ENCODE peak calls at places on chromosomes 16 and 17, in five cellular contexts. H, M, Q, U and B are unnamed samples.

GRCh38 chr16:69701452-69701851 is 24.9 kb downstream of the NQO1 start:
- ATAC-seq in H (no peak), M (no peak), Q (no peak), U (no peak), B (no peak)

GRCh38 chr17:8649157-8650118 is 18.9 kb upstream of the MYH10 start:
- ATAC-seq in H (no peak), M (peak), Q (no peak), U (no peak), B (peak)

GRCh38 chr17:32104158-32104557 is 38.1 kb upstream of the RHOT1 start:
- ATAC-seq in H (no peak), M (no peak), Q (no peak), U (no peak), B (no peak)

GRCh38 chr17:29077320-29077719 is 34.4 kb downstream of the PIPOX start:
- ATAC-seq in H (no peak), M (no peak), Q (no peak), U (no peak), B (no peak)

GRCh38 chr16:88686062-88686438 is 257 bp downstream of the SNAI3 start:
- ATAC-seq in H (peak), M (peak), Q (peak), U (peak), B (peak)

GRCh38 chr16:88077328-88078108 is 126.3 kb downstream of the BANP start:
- ATAC-seq in H (no peak), M (no peak), Q (no peak), U (no peak), B (no peak)

GRCh38 chr17:17830740-17831207 is 6.0 kb downstream of the SREBF1 start:
- ATAC-seq in H (no peak), M (no peak), Q (peak), U (no peak), B (no peak)

GRCh38 chr16:56336071-56336688 is 89.2 kb downstream of the AMFR start:
- ATAC-seq in H (no peak), M (no peak), Q (no peak), U (no peak), B (no peak)

GRCh38 chr16:17578921-17579876 is 108.4 kb upstream of the XYLT1 start:
- ATAC-seq in H (peak), M (peak), Q (peak), U (peak), B (peak)

DNA sequence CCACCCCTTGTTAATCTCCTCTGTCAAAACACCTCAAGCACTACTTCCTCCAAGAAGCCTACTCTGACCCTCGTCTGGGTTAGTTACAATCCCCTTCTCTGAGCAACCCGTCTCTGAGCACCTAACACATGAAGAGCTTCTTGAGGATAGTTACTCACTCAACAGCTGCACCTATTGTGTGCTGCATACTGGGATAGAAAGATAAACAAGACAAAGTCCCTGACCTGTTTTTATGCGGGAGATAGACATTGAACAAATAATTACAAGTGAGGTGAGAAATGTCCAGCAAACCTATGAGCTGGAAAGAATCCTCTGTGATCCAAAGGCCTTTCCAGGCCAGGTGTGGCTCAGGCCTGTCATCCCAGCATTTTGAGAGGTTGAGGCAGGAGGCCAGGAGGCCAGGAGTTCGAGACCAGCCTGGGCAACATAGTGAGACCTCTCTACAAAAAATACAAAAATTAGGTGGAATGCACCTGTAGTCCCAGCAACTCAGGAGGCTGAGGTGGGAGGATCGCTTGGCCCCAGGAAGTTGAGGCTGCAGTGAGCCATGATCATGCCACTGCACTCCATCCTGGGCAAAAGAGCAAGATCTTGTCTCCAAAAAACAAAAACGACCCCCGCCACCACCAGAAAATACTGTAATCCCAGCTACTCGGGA is 5.5 kb upstream of the ZNF771 start:
- ATAC-seq in H (no peak), M (no peak), Q (no peak), U (no peak), B (no peak)
- TF ChIP-seq POLR2AphosphoS5 in H (no peak), M (no peak), Q (no peak), U (no peak), B (no peak)

GRCh38 chr17:36705651-36706436 is 104.5 kb downstream of the MRM1 start:
- ATAC-seq in H (peak), M (no peak), Q (peak), U (peak), B (no peak)

GRCh38 chr17:36706437-36706731 is 105.0 kb downstream of the MRM1 start:
- ATAC-seq in H (no peak), M (no peak), Q (peak), U (no peak), B (no peak)

GRCh38 chr17:36707904-36708303 is 106.5 kb downstream of the MRM1 start:
- ATAC-seq in H (no peak), M (no peak), Q (no peak), U (no peak), B (no peak)

GRCh38 chr17:36697907-36698526 is 96.6 kb downstream of the MRM1 start:
- ATAC-seq in H (no peak), M (no peak), Q (peak), U (no peak), B (no peak)

GRCh38 chr17:36703860-36704266 is 102.5 kb downstream of the MRM1 start:
- ATAC-seq in H (no peak), M (peak), Q (peak), U (peak), B (no peak)
- TF ChIP-seq POLR2AphosphoS5 in H (no peak), M (no peak), Q (no peak), U (no peak), B (no peak)

GRCh38 chr17:77127735-77128361 is 12.9 kb upstream of the SEC14L1 start:
- ATAC-seq in H (no peak), M (peak), Q (no peak), U (peak), B (peak)
- TF ChIP-seq POLR2AphosphoS5 in H (no peak), M (peak), Q (no peak), U (peak), B (no peak)

DNA sequence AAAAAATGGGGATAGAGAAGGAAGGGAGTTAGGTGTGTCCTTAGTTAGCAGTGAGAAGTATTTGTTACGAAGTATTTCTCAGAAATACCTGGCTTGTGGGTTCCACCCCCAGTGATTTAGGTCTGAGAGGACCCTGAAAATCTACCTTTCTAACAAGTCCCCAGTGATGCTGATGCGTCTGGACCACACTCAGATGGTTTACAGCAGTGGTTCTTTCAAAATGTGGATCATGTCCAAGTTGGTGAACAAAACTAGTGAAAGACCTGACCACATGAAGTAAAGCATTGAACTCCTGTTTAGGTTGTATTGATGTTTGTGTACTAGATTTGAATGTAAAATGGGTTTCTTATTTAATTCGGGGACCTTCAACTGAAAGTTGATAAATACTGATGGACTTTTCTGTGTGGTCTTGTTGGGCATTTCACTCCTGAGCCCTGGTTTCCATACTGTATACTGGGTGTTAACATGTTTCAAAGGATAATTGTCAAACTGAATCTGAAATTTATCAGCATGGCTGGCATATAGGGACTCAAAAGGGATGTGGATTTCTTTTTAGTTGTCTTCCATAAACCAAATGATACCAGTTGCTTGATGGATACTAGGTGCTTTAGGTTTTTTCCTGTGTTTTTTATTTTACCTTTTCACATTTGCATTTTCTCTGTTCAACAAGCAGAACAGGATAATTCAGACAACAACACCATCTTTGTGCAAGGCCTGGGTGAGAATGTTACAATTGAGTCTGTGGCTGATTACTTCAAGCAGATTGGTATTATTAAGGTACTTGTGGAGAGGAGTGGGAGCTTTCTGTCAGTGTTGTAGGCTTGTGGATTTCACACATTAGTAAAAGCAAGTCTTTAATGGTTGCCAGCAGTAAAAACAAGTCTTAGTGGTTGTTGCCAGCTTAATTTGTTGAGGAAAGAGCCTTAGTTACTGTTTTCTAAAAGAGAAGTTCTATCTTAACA is 8.8 kb downstream of the FUS start:
- ATAC-seq in H (no peak), M (no peak), Q (no peak), U (no peak), B (no peak)
- TF ChIP-seq POLR2AphosphoS5 in H (no peak), M (no peak), Q (no peak), U (no peak), B (no peak)

GRCh38 chr17:82655038-82655479 is 6.8 kb upstream of the WDR45B start:
- ATAC-seq in H (no peak), M (no peak), Q (no peak), U (no peak), B (no peak)
- TF ChIP-seq POLR2AphosphoS5 in H (no peak), M (no peak), Q (no peak), U (no peak), B (no peak)

GRCh38 chr17:68759343-68760140 is 158.4 kb upstream of the FAM20A start:
- ATAC-seq in H (peak), M (peak), Q (peak), U (peak), B (peak)
- TF ChIP-seq POLR2AphosphoS5 in H (no peak), M (peak), Q (no peak), U (no peak), B (peak)

GRCh38 chr16:67441907-67442306 is 11.0 kb downstream of the HSD11B2 start:
- ATAC-seq in H (no peak), M (no peak), Q (no peak), U (no peak), B (peak)

GRCh38 chr16:67443299-67443698 is 12.4 kb downstream of the HSD11B2 start:
- ATAC-seq in H (no peak), M (no peak), Q (no peak), U (no peak), B (peak)

GRCh38 chr16:67442581-67443255 is 11.8 kb downstream of the HSD11B2 start:
- ATAC-seq in H (no peak), M (no peak), Q (no peak), U (no peak), B (no peak)

GRCh38 chr16:67438824-67439393 is 8.0 kb downstream of the HSD11B2 start:
- ATAC-seq in H (no peak), M (no peak), Q (no peak), U (no peak), B (no peak)

GRCh38 chr16:67441289-67441753 is 10.4 kb downstream of the HSD11B2 start:
- ATAC-seq in H (no peak), M (peak), Q (no peak), U (no peak), B (no peak)
- TF ChIP-seq POLR2AphosphoS5 in H (no peak), M (no peak), Q (no peak), U (no peak), B (no peak)

DNA sequence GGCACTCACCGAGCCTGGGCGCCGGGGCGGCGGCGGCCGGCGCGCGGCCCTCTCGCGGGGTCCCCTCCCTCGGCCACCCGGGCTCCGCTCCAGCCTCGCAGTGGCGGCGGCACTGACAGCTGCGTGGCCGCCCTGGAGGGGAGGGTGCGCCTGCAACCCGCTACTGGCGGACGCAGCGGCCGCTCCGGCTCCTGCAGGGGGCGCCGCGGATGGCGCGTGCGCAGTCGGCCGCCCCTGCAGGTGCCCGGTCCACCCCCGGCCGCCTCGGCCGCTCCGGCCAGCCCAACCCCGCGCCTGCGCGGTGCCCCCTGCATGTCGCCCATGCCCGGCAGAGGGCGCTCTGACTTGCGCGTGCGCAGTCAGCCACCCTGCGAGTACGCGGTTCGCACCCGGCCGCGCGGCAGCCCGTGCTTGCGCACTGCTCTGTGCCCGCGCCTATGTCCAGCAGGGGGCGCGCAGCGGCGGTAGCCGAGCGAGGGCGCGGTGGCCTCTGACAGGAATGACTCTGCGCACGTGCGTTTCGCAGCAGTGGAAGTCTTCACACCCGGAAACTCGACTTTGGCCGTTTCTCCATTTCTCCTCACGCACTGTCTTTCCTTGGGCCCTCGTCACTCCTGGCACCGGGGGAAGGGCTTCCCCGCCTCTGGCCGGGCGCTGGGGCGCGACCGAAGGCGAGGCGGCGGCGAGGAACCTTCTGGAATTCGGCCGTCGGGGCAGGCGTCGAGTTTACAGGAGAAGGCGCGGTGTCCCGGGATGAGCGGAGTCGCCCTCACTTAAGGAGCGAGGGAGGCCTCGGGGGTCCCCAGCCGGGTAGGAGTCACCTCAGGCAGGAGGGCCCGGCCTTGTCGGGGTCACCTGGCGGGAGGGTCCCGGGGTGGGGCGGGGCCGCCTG is at the start of gene ABCA3:
- ATAC-seq in H (peak), M (peak), Q (peak), U (peak), B (peak)
- TF ChIP-seq POLR2AphosphoS5 in H (peak), M (peak), Q (peak), U (no peak), B (peak)